ENCODE peak calls at places on chromosomes 7 and 10, in nine cellular contexts. F is OCI-LY7; X is lung; K is GM12891; T is dermis blood vessel endothelial cell; E is HuH-7; R is sciatic nerve; P is SW 1271; Q is stimulated activated naive CD8-positive, alpha-beta T cell treated with anti-CD3 and anti-CD28 coated beads, Interleukin-15, Interleukin-2, amounts not matched to agents 100 U/mL and 50 U/mL, for 24 hours. O is an unnamed sample.

GRCh38 chr7:116706668-116707126 is 34.7 kb downstream of the MET start:
- DNase-seq in F (no peak), X (no peak), K (no peak), T (peak), E (no peak), R (no peak), P (peak), Q (no peak), O (no peak)

GRCh38 chr10:11798862-11799735 is 24.1 kb upstream of the PROSER2 start:
- DNase-seq in F (peak), X (no peak), K (no peak), T (peak), E (no peak), R (no peak), P (peak), Q (no peak), O (no peak)

GRCh38 chr10:112208981-112209380 is 25.4 kb upstream of the GPAM start:
- DNase-seq in F (no peak), X (no peak), K (no peak), T (no peak), E (no peak), R (no peak), P (no peak), Q (no peak), O (no peak)

GRCh38 chr10:44462338-44462914 is 77.5 kb upstream of the CXCL12 start:
- DNase-seq in F (no peak), X (no peak), K (no peak), T (no peak), E (no peak), R (no peak), P (no peak), Q (no peak), O (no peak)

GRCh38 chr10:28632597-28632940 is 44.8 kb upstream of the BAMBI start:
- DNase-seq in F (no peak), X (no peak), K (no peak), T (no peak), E (no peak), R (no peak), P (no peak), Q (no peak), O (no peak)

GRCh38 chr7:372939-373791 is 83.2 kb downstream of the FOXL3 start:
- DNase-seq in F (no peak), X (no peak), K (no peak), T (no peak), E (peak), R (no peak), P (no peak), Q (peak), O (peak)

GRCh38 chr10:104842704-104843103 is 201.6 kb downstream of the SORCS3 start:
- DNase-seq in F (no peak), X (no peak), K (no peak), T (no peak), E (no peak), R (no peak), P (no peak), Q (no peak), O (no peak)

GRCh38 chr7:44761207-44762161 is 12.8 kb downstream of the ZMIZ2 start:
- DNase-seq in F (no peak), X (no peak), K (no peak), T (peak), E (no peak), R (peak), P (no peak), Q (no peak), O (no peak)

GRCh38 chr10:70679498-70679897 is 7.2 kb downstream of the ADAMTS14 start:
- DNase-seq in F (no peak), X (no peak), K (no peak), T (no peak), E (no peak), R (no peak), P (no peak), Q (no peak), O (peak)

GRCh38 chr10:104638861-104639594 is 2.1 kb upstream of the SORCS3 start:
- DNase-seq in F (no peak), X (no peak), K (no peak), T (no peak), E (peak), R (no peak), P (no peak), Q (peak), O (peak)

GRCh38 chr7:100169147-100169850 is 882 bp upstream of the GAL3ST4 start:
- DNase-seq in F (peak), X (no peak), K (no peak), T (no peak), E (no peak), R (no peak), P (no peak), Q (no peak), O (no peak)

GRCh38 chr10:112603062-112603461 is 156.0 kb downstream of the VTI1A start:
- DNase-seq in F (no peak), X (no peak), K (no peak), T (no peak), E (peak), R (no peak), P (no peak), Q (no peak), O (no peak)

O was measured in hepatocyte.